ENCODE peak calls at places on chromosome 3, in ten cellular contexts. R is fibroblast of the conjunctiva; B is T-cell; P is T-helper 2 cell; N is brain microvascular endothelial cell; D is Calu3; Z is heart right ventricle; H is GDM1; S is non-pigmented ciliary epithelial cell; Y is activated naive CD4-positive, alpha-beta T cell. T is an unnamed sample.

GRCh38 chr3:69541059-69541471 is 155.2 kb upstream of the FRMD4B start:
- DNase-seq in R (no peak), B (no peak), P (no peak), N (no peak), D (peak; percentile 7), Z (no peak), H (no peak), S (no peak), Y (no peak), T (no peak)

GRCh38 chr3:140251678-140252077 is 316.7 kb downstream of the CLSTN2 start:
- DNase-seq in R (no peak), B (no peak), P (no peak), N (no peak), D (no peak), Z (no peak), H (no peak), S (no peak), Y (no peak), T (no peak)

GRCh38 chr3:71694358-71694999 is 30.7 kb downstream of the EIF4E3 start:
- DNase-seq in R (peak; percentile 57), B (no peak), P (no peak), N (peak; percentile 54), D (peak; percentile 2), Z (no peak), H (no peak), S (peak; percentile 72), Y (no peak), T (no peak)

GRCh38 chr3:16595778-16596177 is 9.4 kb downstream of the DAZL start:
- DNase-seq in R (no peak), B (no peak), P (no peak), N (no peak), D (no peak), Z (no peak), H (no peak), S (no peak), Y (no peak), T (no peak)

GRCh38 chr3:150062492-150062891 is 91.8 kb upstream of the PFN2 start:
- DNase-seq in R (peak; percentile 80), B (no peak), P (no peak), N (peak; percentile 39), D (no peak), Z (no peak), H (no peak), S (no peak), Y (no peak), T (no peak)

GRCh38 chr3:106022913-106023312 is 154.1 kb upstream of the CBLB start:
- DNase-seq in R (no peak), B (no peak), P (no peak), N (no peak), D (no peak), Z (no peak), H (no peak), S (no peak), Y (no peak), T (no peak)

GRCh38 chr3:157089455-157090221 is 70.3 kb downstream of the CCNL1 start:
- DNase-seq in R (no peak), B (no peak), P (no peak), N (peak; percentile 28), D (peak; percentile 75), Z (peak; percentile 27), H (no peak), S (no peak), Y (no peak), T (no peak)

GRCh38 chr3:77051927-77052542 is 12.1 kb downstream of the ROBO2 start:
- DNase-seq in R (no peak), B (no peak), P (no peak), N (no peak), D (no peak), Z (no peak), H (no peak), S (no peak), Y (no peak), T (no peak)

GRCh38 chr3:133301194-133301593 is 98.7 kb upstream of the BFSP2 start:
- DNase-seq in R (no peak), B (no peak), P (no peak), N (peak; percentile 96), D (no peak), Z (no peak), H (no peak), S (peak; percentile 94), Y (no peak), T (no peak)

GRCh38 chr3:86930831-86931230 is 60.1 kb downstream of the VGLL3 start:
- DNase-seq in R (no peak), B (no peak), P (no peak), N (no peak), D (no peak), Z (no peak), H (no peak), S (no peak), Y (no peak), T (no peak)

GRCh38 chr3:69121950-69122349 is 445 bp downstream of the LMOD3 start:
- DNase-seq in R (no peak), B (no peak), P (no peak), N (no peak), D (no peak), Z (peak; percentile 32), H (no peak), S (no peak), Y (no peak), T (no peak)

GRCh38 chr3:182730675-182731042 is 62.6 kb upstream of the ATP11B start:
- DNase-seq in R (no peak), B (no peak), P (no peak), N (no peak), D (no peak), Z (no peak), H (no peak), S (no peak), Y (no peak), T (no peak)

GRCh38 chr3:13708301-13708700 is 159.4 kb downstream of the FBLN2 start:
- DNase-seq in R (no peak), B (no peak), P (no peak), N (no peak), D (no peak), Z (no peak), H (no peak), S (no peak), Y (no peak), T (no peak)

T was measured in GOT3.